ENCODE peak calls at places on chromosome 7, in nine cellular contexts. I, V, G, Y, D, F, Q, H and A are unnamed samples.

GRCh38 chr7:153524070-153524601 is 528.1 kb upstream of the DPP6 start:
- DNase-seq in I (no peak), V (no peak), G (peak; percentile 94), Y (no peak), D (no peak), F (no peak), Q (no peak), H (no peak), A (no peak)

GRCh38 chr7:149825567-149826343 is 12.4 kb upstream of the ZNF862 start:
- DNase-seq in I (no peak), V (no peak), G (no peak), Y (no peak), D (no peak), F (no peak), Q (no peak), H (no peak), A (peak; percentile 18)

GRCh38 chr7:47601119-47601880 is 19.4 kb upstream of the TNS3 start:
- DNase-seq in I (peak; percentile 46), V (no peak), G (no peak), Y (no peak), D (no peak), F (no peak), Q (no peak), H (peak; percentile 55), A (no peak)

GRCh38 chr7:30510124-30511074 is 5.8 kb upstream of the GGCT start:
- DNase-seq in I (no peak), V (peak; percentile 6), G (no peak), Y (peak; percentile 20), D (no peak), F (peak; percentile 26), Q (no peak), H (peak; percentile 45), A (no peak)

GRCh38 chr7:157991761-157992160 is 595.9 kb downstream of the PTPRN2 start:
- DNase-seq in I (no peak), V (no peak), G (no peak), Y (no peak), D (no peak), F (no peak), Q (no peak), H (no peak), A (no peak)

GRCh38 chr7:112484671-112485097 is 3.9 kb downstream of the LSMEM1 start:
- DNase-seq in I (no peak), V (no peak), G (no peak), Y (no peak), D (no peak), F (no peak), Q (no peak), H (no peak), A (no peak)

GRCh38 chr7:138091073-138091472 is 14.8 kb downstream of the AKR1D1 start:
- DNase-seq in I (no peak), V (no peak), G (no peak), Y (peak; percentile 26), D (no peak), F (no peak), Q (no peak), H (no peak), A (no peak)

GRCh38 chr7:148615085-148615750 is 24.7 kb downstream of the C7orf33 start:
- DNase-seq in I (no peak), V (no peak), G (no peak), Y (no peak), D (no peak), F (no peak), Q (no peak), H (no peak), A (no peak)

GRCh38 chr7:130272456-130273080 is 5.9 kb downstream of the CPA2 start:
- DNase-seq in I (no peak), V (no peak), G (peak; percentile 77), Y (peak; percentile 30), D (no peak), F (peak; percentile 29), Q (peak; percentile 43), H (no peak), A (no peak)

GRCh38 chr7:150879345-150879744 is 27.0 kb downstream of the AOC1 start:
- DNase-seq in I (no peak), V (no peak), G (peak; percentile 75), Y (no peak), D (no peak), F (no peak), Q (no peak), H (no peak), A (no peak)

GRCh38 chr7:17599733-17600685 is 301.6 kb downstream of the AHR start:
- DNase-seq in I (no peak), V (no peak), G (no peak), Y (no peak), D (no peak), F (no peak), Q (no peak), H (no peak), A (no peak)